ENCODE peak calls at places on chromosomes 7 and 10, in six cellular contexts. One of them, this sample, is unnamed.
A peak's percentile ranks its signal among the peaks of the same experiment; 100 is the strongest.

GRCh38 chr10:13801156-13801906 is 214.6 kb downstream of the PRPF18 start:
- DNase-seq in spleen: no peak
- DNase-seq in SK-N-SH: no peak
- DNase-seq in transverse colon: no peak
- DNase-seq in GM23338: no peak
- DNase-seq in Panc1: no peak
- DNase-seq in this sample: no peak

GRCh38 chr7:27953361-27953760 is 213.4 kb downstream of the TAX1BP1 start:
- DNase-seq in spleen: no peak
- DNase-seq in SK-N-SH: no peak
- DNase-seq in transverse colon: no peak
- DNase-seq in GM23338: no peak
- DNase-seq in Panc1: no peak
- DNase-seq in this sample: no peak

GRCh38 chr7:110142939-110143526 is 947.9 kb upstream of the LRRN3 start:
- DNase-seq in spleen: no peak
- DNase-seq in SK-N-SH: peak; percentile 11
- DNase-seq in transverse colon: no peak
- DNase-seq in GM23338: no peak
- DNase-seq in Panc1: no peak
- DNase-seq in this sample: no peak

GRCh38 chr10:89566095-89566950 is 30.9 kb upstream of the SLC16A12 start:
- DNase-seq in spleen: no peak
- DNase-seq in SK-N-SH: no peak
- DNase-seq in transverse colon: no peak
- DNase-seq in GM23338: no peak
- DNase-seq in Panc1: no peak
- DNase-seq in this sample: no peak

GRCh38 chr7:57201021-57201894 is 69.0 kb upstream of the ZNF479 start:
- DNase-seq in spleen: peak; percentile 51
- DNase-seq in SK-N-SH: no peak
- DNase-seq in transverse colon: no peak
- DNase-seq in GM23338: no peak
- DNase-seq in Panc1: no peak
- DNase-seq in this sample: no peak

GRCh38 chr7:20307901-20308300 is 22.8 kb upstream of the ITGB8 start:
- DNase-seq in spleen: no peak
- DNase-seq in SK-N-SH: no peak
- DNase-seq in transverse colon: no peak
- DNase-seq in GM23338: peak; percentile 67
- DNase-seq in Panc1: no peak
- DNase-seq in this sample: no peak

GRCh38 chr7:79453558-79454324 is at the start of gene MAGI2:
- DNase-seq in spleen: peak; percentile 89
- DNase-seq in SK-N-SH: peak; percentile 94
- DNase-seq in transverse colon: peak; percentile 63
- DNase-seq in GM23338: peak; percentile 70
- DNase-seq in Panc1: no peak
- DNase-seq in this sample: peak; percentile 43

GRCh38 chr7:108193593-108194498 is 63.7 kb upstream of the LAMB4 start:
- DNase-seq in spleen: no peak
- DNase-seq in SK-N-SH: no peak
- DNase-seq in transverse colon: no peak
- DNase-seq in GM23338: peak; percentile 21
- DNase-seq in Panc1: no peak
- DNase-seq in this sample: no peak

GRCh38 chr10:29811751-29812427 is 177.1 kb upstream of the SVIL start:
- DNase-seq in spleen: no peak
- DNase-seq in SK-N-SH: peak; percentile 25
- DNase-seq in transverse colon: peak; percentile 50
- DNase-seq in GM23338: no peak
- DNase-seq in Panc1: peak; percentile 55
- DNase-seq in this sample: peak; percentile 74

GRCh38 chr10:91042069-91042468 is 121.2 kb upstream of the ANKRD1 start:
- DNase-seq in spleen: no peak
- DNase-seq in SK-N-SH: no peak
- DNase-seq in transverse colon: no peak
- DNase-seq in GM23338: no peak
- DNase-seq in Panc1: no peak
- DNase-seq in this sample: no peak

GRCh38 chr10:124106241-124106905 is 13.0 kb upstream of the CHST15 start:
- DNase-seq in spleen: no peak
- DNase-seq in SK-N-SH: no peak
- DNase-seq in transverse colon: peak; percentile 71
- DNase-seq in GM23338: no peak
- DNase-seq in Panc1: no peak
- DNase-seq in this sample: peak; percentile 80

GRCh38 chr7:70098133-70098561 is 499.9 kb downstream of the AUTS2 start:
- DNase-seq in spleen: no peak
- DNase-seq in SK-N-SH: no peak
- DNase-seq in transverse colon: no peak
- DNase-seq in GM23338: no peak
- DNase-seq in Panc1: no peak
- DNase-seq in this sample: no peak

GRCh38 chr7:66629659-66630058 is 978 bp downstream of the KCTD7 start:
- DNase-seq in spleen: no peak
- DNase-seq in SK-N-SH: no peak
- DNase-seq in transverse colon: no peak
- DNase-seq in GM23338: no peak
- DNase-seq in Panc1: no peak
- DNase-seq in this sample: no peak

GRCh38 chr7:116242759-116243158 is 32.4 kb downstream of the TES start:
- DNase-seq in spleen: no peak
- DNase-seq in SK-N-SH: no peak
- DNase-seq in transverse colon: no peak
- DNase-seq in GM23338: no peak
- DNase-seq in Panc1: no peak
- DNase-seq in this sample: no peak

GRCh38 chr7:117195361-117195760 is 127.5 kb downstream of the WNT2 start:
- DNase-seq in spleen: no peak
- DNase-seq in SK-N-SH: no peak
- DNase-seq in transverse colon: no peak
- DNase-seq in GM23338: no peak
- DNase-seq in Panc1: no peak
- DNase-seq in this sample: no peak

GRCh38 chr7:81983421-81983820 is 213.6 kb upstream of the HGF start:
- DNase-seq in spleen: no peak
- DNase-seq in SK-N-SH: no peak
- DNase-seq in transverse colon: no peak
- DNase-seq in GM23338: no peak
- DNase-seq in Panc1: no peak
- DNase-seq in this sample: no peak

GRCh38 chr7:130256716-130257115 is 9.9 kb upstream of the CPA2 start:
- DNase-seq in spleen: no peak
- DNase-seq in SK-N-SH: no peak
- DNase-seq in transverse colon: no peak
- DNase-seq in GM23338: peak; percentile 41
- DNase-seq in Panc1: no peak
- DNase-seq in this sample: no peak

GRCh38 chr7:34064511-34065158 is 159.3 kb downstream of the BMPER start:
- DNase-seq in spleen: no peak
- DNase-seq in SK-N-SH: no peak
- DNase-seq in transverse colon: no peak
- DNase-seq in GM23338: no peak
- DNase-seq in Panc1: no peak
- DNase-seq in this sample: peak; percentile 41
- TF ChIP-seq POLR2AphosphoS5 in spleen: no peak
- TF ChIP-seq POLR2AphosphoS5 in SK-N-SH: no peak
- TF ChIP-seq POLR2AphosphoS5 in transverse colon: no peak
- TF ChIP-seq POLR2AphosphoS5 in GM23338: no peak
- TF ChIP-seq POLR2AphosphoS5 in Panc1: no peak
- TF ChIP-seq POLR2AphosphoS5 in this sample: peak; percentile 91

GRCh38 chr7:29565634-29565981 is 2.0 kb downstream of the PRR15 start:
- DNase-seq in spleen: peak; percentile 67
- DNase-seq in SK-N-SH: no peak
- DNase-seq in transverse colon: no peak
- DNase-seq in GM23338: no peak
- DNase-seq in Panc1: no peak
- DNase-seq in this sample: no peak
- H3K4me3 ChIP-seq in spleen: no peak overlapping the region
- H3K4me3 ChIP-seq in SK-N-SH: peak overlapping the region; percentile 62
- H3K4me3 ChIP-seq in transverse colon: peak overlapping the region; percentile 69
- H3K4me3 ChIP-seq in GM23338: peak overlapping the region; percentile 95
- H3K4me3 ChIP-seq in Panc1: peak overlapping the region; percentile 67
- H3K4me3 ChIP-seq in this sample: no peak overlapping the region

GRCh38 chr7:16817536-16817935 is 12.7 kb upstream of the AGR2 start:
- DNase-seq in spleen: no peak
- DNase-seq in SK-N-SH: no peak
- DNase-seq in transverse colon: no peak
- DNase-seq in GM23338: no peak
- DNase-seq in Panc1: no peak
- DNase-seq in this sample: no peak
- H3K4me1 ChIP-seq in spleen: no peaks in the 10 kb centered on the region
- H3K4me1 ChIP-seq in SK-N-SH: no peaks in the 10 kb centered on the region
- H3K4me1 ChIP-seq in transverse colon: no peaks in the 10 kb centered on the region
- H3K4me1 ChIP-seq in GM23338: no peaks in the 10 kb centered on the region
- H3K4me1 ChIP-seq in Panc1: peaks cover 7% of the 10 kb centered on the region
- H3K4me1 ChIP-seq in this sample: no peaks in the 10 kb centered on the region

GRCh38 chr7:3895341-3895740 is 594.3 kb downstream of the SDK1 start:
- DNase-seq in spleen: no peak
- DNase-seq in SK-N-SH: no peak
- DNase-seq in transverse colon: no peak
- DNase-seq in GM23338: no peak
- DNase-seq in Panc1: no peak
- DNase-seq in this sample: no peak
- TF ChIP-seq POLR2AphosphoS5 in spleen: no peak
- TF ChIP-seq POLR2AphosphoS5 in SK-N-SH: no peak
- TF ChIP-seq POLR2AphosphoS5 in transverse colon: no peak
- TF ChIP-seq POLR2AphosphoS5 in GM23338: no peak
- TF ChIP-seq POLR2AphosphoS5 in Panc1: no peak
- TF ChIP-seq POLR2AphosphoS5 in this sample: no peak

GRCh38 chr7:114180556-114181266 is 233.9 kb upstream of the FOXP2 start:
- DNase-seq in spleen: no peak
- DNase-seq in SK-N-SH: no peak
- DNase-seq in transverse colon: no peak
- DNase-seq in GM23338: no peak
- DNase-seq in Panc1: no peak
- DNase-seq in this sample: no peak
- H3K4me3 ChIP-seq in spleen: no peak overlapping the region
- H3K4me3 ChIP-seq in SK-N-SH: no peak overlapping the region
- H3K4me3 ChIP-seq in transverse colon: no peak overlapping the region
- H3K4me3 ChIP-seq in GM23338: no peak overlapping the region
- H3K4me3 ChIP-seq in Panc1: no peak overlapping the region
- H3K4me3 ChIP-seq in this sample: no peak overlapping the region

GRCh38 chr7:100584046-100584676 is 1.8 kb downstream of the LRCH4 start:
- DNase-seq in spleen: peak; percentile 79
- DNase-seq in SK-N-SH: no peak
- DNase-seq in transverse colon: no peak
- DNase-seq in GM23338: no peak
- DNase-seq in Panc1: no peak
- DNase-seq in this sample: no peak
- H3K4me1 ChIP-seq in spleen: peaks cover 36% of the 10 kb centered on the region
- H3K4me1 ChIP-seq in SK-N-SH: peaks cover 6% of the 10 kb centered on the region
- H3K4me1 ChIP-seq in transverse colon: peaks cover 9% of the 10 kb centered on the region
- H3K4me1 ChIP-seq in GM23338: peaks cover 21% of the 10 kb centered on the region
- H3K4me1 ChIP-seq in Panc1: peaks cover 12% of the 10 kb centered on the region
- H3K4me1 ChIP-seq in this sample: peaks cover 32% of the 10 kb centered on the region

DNA sequence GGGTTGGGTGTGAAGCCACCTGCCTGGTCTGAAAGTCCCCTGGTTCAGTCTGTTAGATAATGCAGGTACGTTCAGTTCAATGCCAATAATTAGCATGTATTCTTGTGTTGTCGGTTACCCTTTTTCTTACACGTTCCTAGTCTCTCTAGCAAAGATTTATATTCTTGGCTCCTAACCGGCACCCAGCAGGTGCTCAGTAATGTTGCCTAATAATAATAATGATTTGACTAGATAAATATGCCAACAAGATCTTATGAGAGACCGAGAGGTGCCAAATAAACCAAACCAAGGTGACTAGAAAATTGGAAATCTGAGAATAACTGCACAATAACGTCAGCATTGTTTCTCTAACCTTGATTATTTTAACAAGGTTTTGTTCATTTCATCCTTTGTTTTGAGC is 1.1 kb upstream of the SMIM30 start:
- DNase-seq in spleen: no peak
- DNase-seq in SK-N-SH: no peak
- DNase-seq in transverse colon: no peak
- DNase-seq in GM23338: no peak
- DNase-seq in Panc1: no peak
- DNase-seq in this sample: no peak
- TF ChIP-seq POLR2AphosphoS5 in spleen: no peak
- TF ChIP-seq POLR2AphosphoS5 in SK-N-SH: no peak
- TF ChIP-seq POLR2AphosphoS5 in transverse colon: no peak
- TF ChIP-seq POLR2AphosphoS5 in GM23338: no peak
- TF ChIP-seq POLR2AphosphoS5 in Panc1: no peak
- TF ChIP-seq POLR2AphosphoS5 in this sample: no peak

DNA sequence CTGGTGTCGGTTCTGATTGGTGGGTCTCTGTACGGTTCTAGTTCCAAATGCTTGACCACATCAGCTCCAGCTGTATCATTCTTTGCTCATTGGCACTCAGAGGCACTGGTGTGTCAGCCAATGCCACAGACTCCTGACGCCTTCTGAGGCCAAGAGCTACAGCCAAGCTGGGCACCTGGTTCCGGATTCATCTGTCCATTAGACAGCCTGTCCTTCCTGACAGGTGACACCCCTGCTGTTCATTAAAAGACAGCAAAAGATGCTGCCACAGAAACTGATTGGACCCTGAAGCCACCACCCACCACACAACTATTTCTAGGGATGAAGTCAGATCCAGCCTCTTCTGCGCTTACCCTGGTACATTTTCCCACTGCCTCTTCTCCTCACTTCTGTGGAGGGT is 35.6 kb downstream of the COL13A1 start:
- DNase-seq in spleen: no peak
- DNase-seq in SK-N-SH: no peak
- DNase-seq in transverse colon: no peak
- DNase-seq in GM23338: no peak
- DNase-seq in Panc1: no peak
- DNase-seq in this sample: no peak
- H3K4me3 ChIP-seq in spleen: no peak overlapping the region
- H3K4me3 ChIP-seq in SK-N-SH: no peak overlapping the region
- H3K4me3 ChIP-seq in transverse colon: no peak overlapping the region
- H3K4me3 ChIP-seq in GM23338: no peak overlapping the region
- H3K4me3 ChIP-seq in Panc1: no peak overlapping the region
- H3K4me3 ChIP-seq in this sample: no peak overlapping the region

This sample was measured in prostate gland.